ENCODE peak calls at places on chromosomes 7 and 10, in eight cellular contexts. P is sigmoid colon, A is heart left ventricle, Q is right lobe of liver, T is IMR-90, B is adrenal gland, X is ovary, V is K562. W is an unnamed sample.

GRCh38 chr10:70562036-70562710 is 40.4 kb downstream of the PRF1 start:
- DNase-seq in P (peak), A (no peak), Q (no peak), T (no peak), B (no peak), X (no peak), V (no peak), W (no peak)

GRCh38 chr10:83965473-83965872 is 173.8 kb upstream of the GHITM start:
- DNase-seq in P (no peak), A (no peak), Q (no peak), T (no peak), B (no peak), X (no peak), V (no peak), W (no peak)

GRCh38 chr10:21159669-21160068 is 262.6 kb upstream of the NEBL start:
- DNase-seq in P (no peak), A (no peak), Q (no peak), T (no peak), B (no peak), X (no peak), V (no peak), W (no peak)

GRCh38 chr7:90337106-90337505 is 9.4 kb upstream of the GTPBP10 start:
- DNase-seq in P (no peak), A (no peak), Q (no peak), T (no peak), B (no peak), X (no peak), V (no peak), W (no peak)

GRCh38 chr10:77611670-77612069 is 25.9 kb downstream of the KCNMA1 start:
- DNase-seq in P (peak), A (no peak), Q (no peak), T (no peak), B (no peak), X (no peak), V (no peak), W (no peak)

GRCh38 chr7:81158189-81158588 is 239.3 kb upstream of the SEMA3C start:
- DNase-seq in P (no peak), A (no peak), Q (no peak), T (no peak), B (no peak), X (no peak), V (no peak), W (no peak)

GRCh38 chr7:128271471-128272454 is 30.7 kb downstream of the LEP start:
- DNase-seq in P (no peak), A (no peak), Q (peak), T (no peak), B (no peak), X (peak), V (no peak), W (no peak)

GRCh38 chr10:74898201-74898976 is 72.0 kb downstream of the KAT6B start:
- DNase-seq in P (no peak), A (no peak), Q (no peak), T (peak), B (no peak), X (no peak), V (no peak), W (no peak)

GRCh38 chr7:5424689-5425506 is 1.3 kb upstream of the TNRC18 start:
- DNase-seq in P (peak), A (peak), Q (peak), T (peak), B (peak), X (peak), V (peak), W (no peak)

GRCh38 chr7:148963583-148964509 is 64.5 kb downstream of the PDIA4 start:
- DNase-seq in P (no peak), A (no peak), Q (no peak), T (no peak), B (no peak), X (no peak), V (peak), W (no peak)

GRCh38 chr10:103111031-103111917 is 81.8 kb downstream of the NT5C2 start:
- DNase-seq in P (no peak), A (no peak), Q (no peak), T (peak), B (no peak), X (no peak), V (no peak), W (no peak)

GRCh38 chr10:80382989-80383388 is 25.4 kb upstream of the PRXL2A start:
- DNase-seq in P (no peak), A (peak), Q (no peak), T (peak), B (peak), X (peak), V (no peak), W (peak)

GRCh38 chr10:22436526-22436892 is 91.2 kb downstream of the SPAG6 start:
- DNase-seq in P (no peak), A (no peak), Q (peak), T (no peak), B (no peak), X (no peak), V (no peak), W (no peak)

GRCh38 chr10:22437620-22438588 is 92.6 kb downstream of the SPAG6 start:
- DNase-seq in P (peak), A (no peak), Q (no peak), T (peak), B (no peak), X (no peak), V (no peak), W (peak)

GRCh38 chr10:22435650-22436049 is 90.4 kb downstream of the SPAG6 start:
- DNase-seq in P (no peak), A (no peak), Q (no peak), T (no peak), B (no peak), X (no peak), V (no peak), W (no peak)

GRCh38 chr10:22438714-22439113 is 93.4 kb downstream of the SPAG6 start:
- DNase-seq in P (no peak), A (no peak), Q (no peak), T (no peak), B (no peak), X (no peak), V (no peak), W (no peak)

GRCh38 chr10:22436893-22437619 is 91.8 kb downstream of the SPAG6 start:
- DNase-seq in P (peak), A (peak), Q (peak), T (peak), B (peak), X (peak), V (no peak), W (peak)
- TF ChIP-seq POLR2A in P (peak), A (no peak), Q (peak), T (peak), B (peak), X (peak), V (no peak), W (peak)

DNA sequence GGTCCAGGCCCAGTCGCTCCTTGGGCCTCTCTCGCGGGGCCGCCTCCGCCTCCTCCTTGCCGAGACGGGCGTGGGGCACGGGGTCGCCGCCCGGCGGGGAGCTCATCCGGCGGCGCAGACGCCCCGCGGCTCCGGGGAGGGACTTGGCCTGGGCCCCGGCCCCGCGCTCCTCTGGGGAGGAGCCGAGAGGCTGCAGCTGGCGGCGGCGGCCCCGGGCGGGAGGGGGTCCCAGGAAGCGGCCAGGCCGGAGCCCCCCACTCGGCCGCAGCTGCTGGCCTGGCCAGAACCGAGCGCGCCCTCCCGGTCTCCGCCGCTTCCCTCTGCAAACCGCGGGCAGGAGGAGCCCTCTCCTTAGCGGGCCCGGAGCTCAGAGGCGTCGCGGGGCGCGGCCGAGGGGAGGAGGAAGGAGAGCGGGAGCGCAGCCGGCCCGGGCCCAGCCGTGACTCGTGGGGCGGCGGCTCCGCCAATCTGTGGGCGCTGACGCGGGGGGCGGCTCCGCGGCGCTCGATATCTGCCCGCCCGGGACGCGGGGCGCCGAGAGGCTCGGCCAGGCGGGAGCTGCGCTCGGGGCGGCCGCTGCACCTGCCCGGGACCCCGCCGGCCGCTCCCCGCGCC is at the start of gene FAM20C:
- DNase-seq in P (peak), A (peak), Q (peak), T (peak), B (peak), X (peak), V (peak), W (peak)
- TF ChIP-seq POLR2A in P (peak), A (peak), Q (peak), T (peak), B (peak), X (peak), V (no peak), W (peak)

GRCh38 chr10:22931948-22932347 is 4.1 kb downstream of the ARMC3 start:
- DNase-seq in P (no peak), A (no peak), Q (no peak), T (peak), B (no peak), X (no peak), V (no peak), W (no peak)

GRCh38 chr10:22925088-22925487 is 2.8 kb upstream of the ARMC3 start:
- DNase-seq in P (no peak), A (no peak), Q (no peak), T (no peak), B (no peak), X (no peak), V (no peak), W (no peak)

GRCh38 chr10:22932626-22933370 is 4.9 kb downstream of the ARMC3 start:
- DNase-seq in P (no peak), A (peak), Q (no peak), T (no peak), B (no peak), X (no peak), V (no peak), W (no peak)

GRCh38 chr10:22927163-22927562 is 690 bp upstream of the ARMC3 start:
- DNase-seq in P (no peak), A (no peak), Q (no peak), T (no peak), B (no peak), X (no peak), V (no peak), W (no peak)

GRCh38 chr10:22927661-22928403 is at the start of gene ARMC3:
- DNase-seq in P (peak), A (peak), Q (peak), T (no peak), B (peak), X (no peak), V (peak), W (peak)
- TF ChIP-seq POLR2A in P (no peak), A (no peak), Q (no peak), T (no peak), B (no peak), X (no peak), V (no peak), W (no peak)

DNA sequence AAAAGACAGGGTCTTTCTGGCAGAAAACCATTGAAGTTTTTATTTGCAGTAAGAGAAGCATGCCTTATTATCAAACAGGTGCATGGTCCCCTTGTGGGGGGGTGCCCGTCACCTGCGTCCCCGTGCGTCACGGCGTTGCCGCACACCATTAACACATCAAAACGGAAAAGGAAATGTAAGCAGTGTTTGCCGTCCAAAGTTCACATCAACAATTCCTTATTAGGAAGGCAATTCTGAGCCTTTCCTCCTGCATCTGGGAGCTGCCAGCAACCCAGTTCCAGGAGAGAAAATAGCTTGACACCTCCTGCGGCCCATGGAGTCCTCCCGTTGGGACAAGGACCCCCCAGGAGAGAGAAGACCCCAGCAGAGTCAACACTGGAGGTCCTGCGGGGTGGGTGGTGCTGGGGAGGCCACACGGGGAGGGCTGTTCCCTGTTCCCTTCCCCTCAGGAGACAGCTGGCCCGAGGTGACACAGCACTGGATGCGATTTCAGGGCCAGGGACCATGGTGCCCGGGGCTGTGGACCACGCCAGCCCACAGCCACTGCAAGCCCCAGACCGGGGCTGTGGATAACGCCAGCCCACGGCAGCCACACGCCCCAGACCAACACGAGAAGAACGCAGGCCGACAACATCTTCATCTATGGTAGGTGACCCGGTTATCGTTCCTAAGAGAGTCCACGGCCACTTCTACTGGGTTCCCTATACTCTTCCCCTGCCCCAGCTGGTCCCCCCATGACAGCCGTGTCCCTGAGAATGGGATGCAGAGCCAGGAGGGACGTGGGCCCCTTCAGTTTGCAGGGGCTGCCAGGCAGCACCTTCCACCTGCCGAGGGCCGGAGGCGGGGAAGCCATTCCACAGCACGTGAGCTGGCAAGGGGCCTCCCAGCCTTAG is 39.4 kb downstream of the DIP2C start:
- DNase-seq in P (peak), A (no peak), Q (peak), T (peak), B (no peak), X (peak), V (no peak), W (no peak)
- TF ChIP-seq POLR2A in P (peak), A (no peak), Q (peak), T (no peak), B (no peak), X (no peak), V (no peak), W (no peak)

DNA sequence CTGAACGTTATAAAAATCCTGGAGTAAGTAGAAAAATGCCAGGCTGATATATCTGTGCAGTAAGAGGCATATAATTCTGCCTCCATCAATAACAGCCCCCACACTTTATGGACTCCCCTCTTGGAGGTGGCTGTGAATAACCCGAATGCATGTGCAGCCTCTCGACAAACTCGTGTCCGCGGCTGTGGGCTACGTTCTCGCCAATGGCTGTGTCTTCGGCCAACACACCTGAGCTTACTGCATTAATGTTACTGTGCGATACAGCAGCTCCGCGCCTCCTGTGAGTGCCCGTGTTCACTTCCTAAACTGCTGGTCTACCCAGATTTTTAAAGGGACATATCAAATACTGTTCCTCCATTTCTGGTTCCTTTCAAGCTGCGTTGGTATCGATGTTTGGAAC is 209.4 kb downstream of the ADARB2 start:
- DNase-seq in P (peak), A (no peak), Q (no peak), T (no peak), B (no peak), X (no peak), V (no peak), W (no peak)
- TF ChIP-seq POLR2A in P (no peak), A (no peak), Q (no peak), T (no peak), B (no peak), X (no peak), V (no peak), W (no peak)

GRCh38 chr7:75836798-75837197 is 23.2 kb upstream of the CCL24 start:
- DNase-seq in P (no peak), A (no peak), Q (no peak), T (no peak), B (no peak), X (no peak), V (no peak), W (no peak)
- TF ChIP-seq POLR2A in P (no peak), A (no peak), Q (no peak), T (no peak), B (no peak), X (no peak), V (no peak), W (no peak)

W was measured in H54.